ENCODE peak calls at places on chromosomes 4 and X, in five cellular contexts. T is suprapubic skin, O is left lung, U is mesenchymal stem cell, R is GM23338. Q is an unnamed sample. For H3K4me1, the result is how much of the 10 kb centered on the place peaks cover.

GRCh38 chr4:1948892-1949436 is 59.8 kb downstream of the NELFA start:
- DNase-seq in U (no peak), O (no peak), T (no peak), R (peak), Q (no peak)

GRCh38 chr4:54281060-54281781 is 52.1 kb downstream of the PDGFRA start:
- DNase-seq in O (peak), T (peak), U (peak), R (peak), Q (peak)

GRCh38 chr4:147103403-147103946 is 157.8 kb upstream of the TTC29 start:
- DNase-seq in U (peak), T (peak), O (no peak), R (no peak), Q (peak)

GRCh38 chrX:9884031-9884779 is 83.0 kb upstream of the CLDN34 start:
- DNase-seq in R (no peak), O (no peak), U (no peak), T (no peak), Q (no peak)

GRCh38 chr4:704198-704891 is 1.3 kb upstream of the PCGF3 start:
- DNase-seq in O (no peak), U (no peak), R (no peak), T (no peak), Q (no peak)

GRCh38 chr4:39528056-39528465 is 822 bp upstream of the UGDH start:
- DNase-seq in O (peak), U (peak), T (no peak), R (no peak), Q (peak)

GRCh38 chr4:145231906-145232700 is 51.7 kb upstream of the OTUD4 start:
- DNase-seq in U (no peak), T (no peak), R (no peak), O (no peak), Q (no peak)

GRCh38 chrX:2548731-2549423 is 48.1 kb upstream of the DHRSX start:
- DNase-seq in O (no peak), T (no peak), U (no peak), R (peak), Q (no peak)

GRCh38 chrX:46278591-46278990 is 266.6 kb downstream of the ZNF674 start:
- DNase-seq in O (no peak), U (no peak), T (no peak), R (no peak), Q (no peak)

GRCh38 chr4:184064877-184065276 is 152.8 kb downstream of the ENPP6 start:
- DNase-seq in U (no peak), O (no peak), R (no peak), T (no peak), Q (no peak)

GRCh38 chrX:13430136-13430827 is 110.4 kb upstream of the ATXN3L start:
- DNase-seq in U (no peak), T (no peak), R (no peak), O (no peak), Q (no peak)

GRCh38 chrX:1453951-1454785 is 1.5 kb upstream of the ASMTL start:
- DNase-seq in O (peak), U (peak), R (peak), T (peak), Q (peak)
- H3K4me1 ChIP-seq in O (under half), U (under half), R (under half), T (under half), Q (under half)

GRCh38 chr4:113750315-113750714 is 11.2 kb downstream of the CAMK2D start:
- DNase-seq in R (no peak), T (no peak), O (no peak), U (no peak), Q (no peak)

GRCh38 chr4:113750734-113751133 is 10.8 kb downstream of the CAMK2D start:
- DNase-seq in R (no peak), O (no peak), U (no peak), T (no peak), Q (no peak)

GRCh38 chr4:113747949-113748348 is 13.6 kb downstream of the CAMK2D start:
- DNase-seq in U (no peak), R (no peak), T (no peak), O (no peak), Q (no peak)

GRCh38 chr4:113745724-113746123 is 15.8 kb downstream of the CAMK2D start:
- DNase-seq in R (no peak), O (no peak), U (no peak), T (no peak), Q (no peak)

GRCh38 chr4:113749178-113749577 is 12.4 kb downstream of the CAMK2D start:
- DNase-seq in U (no peak), T (no peak), R (no peak), O (no peak), Q (no peak)
- H3K4me1 ChIP-seq in U (under half), T (under half), R (under half), O (under half), Q (under half)

DNA sequence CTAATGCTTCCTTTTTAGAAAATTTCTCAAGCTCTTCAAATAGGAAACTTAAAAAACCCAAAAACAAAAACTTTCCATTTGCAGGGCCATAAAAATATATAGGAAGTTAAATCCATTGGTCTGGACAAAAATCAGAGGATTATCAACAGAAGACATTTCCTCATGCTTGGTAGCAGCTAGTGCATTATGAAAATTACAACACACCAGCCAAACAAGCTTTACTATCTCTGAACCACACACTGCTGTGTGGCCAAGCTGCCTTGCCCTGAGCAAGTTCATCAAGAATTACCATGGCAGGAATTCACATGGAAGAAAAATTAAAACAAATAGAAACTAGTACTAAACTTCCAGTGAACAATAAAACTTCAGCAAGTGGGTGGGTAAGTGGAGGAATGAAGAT is 3.6 kb downstream of the USP46 start:
- DNase-seq in R (no peak), O (no peak), U (no peak), T (no peak), Q (no peak)
- H3K4me1 ChIP-seq in R (under half), O (under half), U (under half), T (under half), Q (under half)

GRCh38 chr4:143455211-143455610 is 58.3 kb upstream of the SMARCA5 start:
- DNase-seq in U (no peak), T (no peak), O (no peak), R (no peak), Q (no peak)

DNA sequence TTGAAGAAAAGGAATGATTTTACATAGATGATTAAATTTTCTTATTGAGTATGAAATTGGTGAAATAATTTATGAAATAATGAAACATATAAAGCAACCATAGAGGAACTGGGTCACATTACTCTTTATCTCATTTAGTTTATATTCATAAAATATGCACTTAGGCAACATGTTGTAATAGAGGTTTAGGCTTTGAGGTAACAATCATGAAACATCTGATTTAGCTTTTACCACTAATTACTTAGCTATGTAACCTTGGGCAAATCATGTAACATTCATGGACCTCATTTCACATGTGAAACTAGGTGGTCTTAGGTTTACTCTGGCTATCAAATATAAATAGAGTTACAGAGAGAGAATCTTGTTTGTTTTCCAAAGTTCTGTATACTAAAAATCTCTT is 54.5 kb upstream of the SMARCA5 start:
- DNase-seq in O (no peak), T (no peak), U (no peak), R (no peak), Q (no peak)
- H3K4me1 ChIP-seq in O (under half), T (under half), U (under half), R (under half), Q (under half)

GRCh38 chr4:86940176-86940575 is 5.4 kb downstream of the AFF1 start:
- DNase-seq in T (no peak), O (no peak), R (no peak), U (peak), Q (no peak)

GRCh38 chr4:86940920-86941460 is 6.2 kb downstream of the AFF1 start:
- DNase-seq in R (no peak), U (no peak), O (no peak), T (no peak), Q (no peak)

GRCh38 chr4:86939123-86939522 is 4.3 kb downstream of the AFF1 start:
- DNase-seq in O (no peak), T (no peak), U (peak), R (no peak), Q (no peak)

GRCh38 chr4:86942185-86942666 is 7.4 kb downstream of the AFF1 start:
- DNase-seq in O (no peak), T (no peak), R (no peak), U (peak), Q (no peak)

GRCh38 chr4:86939737-86940141 is 4.9 kb downstream of the AFF1 start:
- DNase-seq in O (no peak), T (no peak), U (no peak), R (no peak), Q (no peak)
- H3K4me1 ChIP-seq in O (half or more), T (half or more), U (under half), R (under half), Q (under half)

DNA sequence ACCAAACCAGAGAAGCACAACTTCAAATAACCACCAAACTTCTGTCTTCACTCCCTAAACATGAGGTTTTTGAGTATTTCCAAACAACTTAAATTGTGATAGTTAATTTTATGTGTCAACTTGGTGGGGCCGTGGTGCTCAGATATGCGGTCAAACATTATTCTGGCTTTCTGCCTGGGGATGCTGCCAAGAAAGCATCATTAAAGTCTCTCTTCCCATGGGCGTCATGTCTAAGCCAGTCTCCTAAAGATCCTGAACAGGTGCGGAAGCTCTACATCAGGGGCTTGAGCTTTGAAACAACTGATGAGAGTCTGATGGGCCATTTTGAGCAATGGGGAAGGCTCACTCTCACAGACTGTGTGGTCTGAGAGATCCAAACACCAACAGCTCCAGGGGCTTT is 24.1 kb upstream of the SOD3 start:
- DNase-seq in U (no peak), R (no peak), O (no peak), T (no peak), Q (no peak)
- H3K4me1 ChIP-seq in U (under half), R (under half), O (under half), T (under half), Q (under half)

DNA sequence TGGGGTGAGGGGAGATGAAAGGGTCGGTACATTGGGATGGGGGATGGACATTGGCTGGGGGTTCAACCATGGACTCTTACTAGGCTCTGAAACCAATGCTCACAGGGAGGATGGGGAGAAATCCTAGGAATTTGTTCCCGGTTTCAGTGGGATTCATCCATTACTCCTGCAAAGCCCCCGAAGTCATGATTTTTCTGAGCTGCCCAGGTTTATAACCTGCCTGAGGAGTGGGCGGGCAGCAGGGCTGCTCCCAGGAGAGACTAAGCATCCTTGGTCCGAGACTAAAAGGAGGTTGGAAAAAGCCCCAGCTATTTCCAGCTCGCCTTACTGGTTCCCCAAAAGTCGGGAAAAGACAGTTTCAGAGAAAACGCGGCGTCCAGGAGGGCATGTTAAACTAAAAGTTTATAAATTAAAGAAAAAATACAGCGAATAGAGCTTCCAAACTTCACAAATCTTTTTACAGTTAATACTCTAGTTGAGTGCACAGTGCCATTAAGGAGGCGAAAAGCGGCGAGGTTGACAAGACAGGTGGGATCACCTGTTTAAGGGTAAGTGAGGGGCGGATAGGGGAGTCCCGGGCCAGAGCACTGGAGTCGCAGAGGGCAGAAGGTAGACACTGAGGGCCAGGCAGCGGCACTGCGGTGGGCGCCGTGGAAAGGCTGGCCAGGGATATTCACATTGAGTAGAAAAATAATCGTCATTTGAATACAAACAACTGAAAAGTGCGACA is 3.7 kb downstream of the NKX3-2 start:
- DNase-seq in O (no peak), U (no peak), R (no peak), T (no peak), Q (no peak)
- H3K4me1 ChIP-seq in O (under half), U (under half), R (half or more), T (half or more), Q (under half)